ENCODE peak calls at places on chromosomes 7 and 10, in four cellular contexts. One of them, this sample, is unnamed.

GRCh38 chr7:94064541-94065191 is 60.5 kb upstream of the BET1 start:
- DNase-seq in kidney tubule cell: no peak
- DNase-seq in choroid plexus epithelial cell: peak
- DNase-seq in activated naive CD8-positive, alpha-beta T cell treated with anti-CD3 and anti-CD28 coated beads, Interleukin-2, amount 50 U/mL, for 16 hours: no peak
- DNase-seq in this sample: no peak

GRCh38 chr7:150326657-150327268 is 3.4 kb upstream of the ACTR3C start:
- DNase-seq in kidney tubule cell: peak
- DNase-seq in choroid plexus epithelial cell: no peak
- DNase-seq in activated naive CD8-positive, alpha-beta T cell treated with anti-CD3 and anti-CD28 coated beads, Interleukin-2, amount 50 U/mL, for 16 hours: no peak
- DNase-seq in this sample: no peak

GRCh38 chr7:131370523-131370968 is 42.9 kb downstream of the MKLN1 start:
- DNase-seq in kidney tubule cell: peak
- DNase-seq in choroid plexus epithelial cell: peak
- DNase-seq in activated naive CD8-positive, alpha-beta T cell treated with anti-CD3 and anti-CD28 coated beads, Interleukin-2, amount 50 U/mL, for 16 hours: no peak
- DNase-seq in this sample: no peak

GRCh38 chr10:1151071-1152033 is 95.2 kb downstream of the WDR37 start:
- DNase-seq in kidney tubule cell: peak
- DNase-seq in choroid plexus epithelial cell: peak
- DNase-seq in activated naive CD8-positive, alpha-beta T cell treated with anti-CD3 and anti-CD28 coated beads, Interleukin-2, amount 50 U/mL, for 16 hours: no peak
- DNase-seq in this sample: no peak

GRCh38 chr10:3563298-3563697 is 221.7 kb downstream of the KLF6 start:
- DNase-seq in kidney tubule cell: no peak
- DNase-seq in choroid plexus epithelial cell: no peak
- DNase-seq in activated naive CD8-positive, alpha-beta T cell treated with anti-CD3 and anti-CD28 coated beads, Interleukin-2, amount 50 U/mL, for 16 hours: no peak
- DNase-seq in this sample: no peak

GRCh38 chr7:9846902-9847301 is 1126.8 kb upstream of the PHF14 start:
- DNase-seq in kidney tubule cell: no peak
- DNase-seq in choroid plexus epithelial cell: no peak
- DNase-seq in activated naive CD8-positive, alpha-beta T cell treated with anti-CD3 and anti-CD28 coated beads, Interleukin-2, amount 50 U/mL, for 16 hours: no peak
- DNase-seq in this sample: no peak

GRCh38 chr7:105426606-105427146 is 38.0 kb upstream of the SRPK2 start:
- DNase-seq in kidney tubule cell: peak
- DNase-seq in choroid plexus epithelial cell: no peak
- DNase-seq in activated naive CD8-positive, alpha-beta T cell treated with anti-CD3 and anti-CD28 coated beads, Interleukin-2, amount 50 U/mL, for 16 hours: no peak
- DNase-seq in this sample: no peak

GRCh38 chr7:55019329-55019690 is 493 bp downstream of the EGFR start:
- DNase-seq in kidney tubule cell: no peak
- DNase-seq in choroid plexus epithelial cell: no peak
- DNase-seq in activated naive CD8-positive, alpha-beta T cell treated with anti-CD3 and anti-CD28 coated beads, Interleukin-2, amount 50 U/mL, for 16 hours: no peak
- DNase-seq in this sample: no peak

GRCh38 chr7:28351450-28351849 is 60.9 kb upstream of the CREB5 start:
- DNase-seq in kidney tubule cell: no peak
- DNase-seq in choroid plexus epithelial cell: no peak
- DNase-seq in activated naive CD8-positive, alpha-beta T cell treated with anti-CD3 and anti-CD28 coated beads, Interleukin-2, amount 50 U/mL, for 16 hours: no peak
- DNase-seq in this sample: no peak

GRCh38 chr10:70805619-70806215 is 10.0 kb upstream of the SGPL1 start:
- DNase-seq in kidney tubule cell: peak
- DNase-seq in choroid plexus epithelial cell: no peak
- DNase-seq in activated naive CD8-positive, alpha-beta T cell treated with anti-CD3 and anti-CD28 coated beads, Interleukin-2, amount 50 U/mL, for 16 hours: no peak
- DNase-seq in this sample: no peak

GRCh38 chr10:100101526-100102076 is 19.9 kb upstream of the CPN1 start:
- DNase-seq in kidney tubule cell: peak
- DNase-seq in choroid plexus epithelial cell: peak
- DNase-seq in activated naive CD8-positive, alpha-beta T cell treated with anti-CD3 and anti-CD28 coated beads, Interleukin-2, amount 50 U/mL, for 16 hours: no peak
- DNase-seq in this sample: no peak

GRCh38 chr7:141697211-141697871 is 4.6 kb downstream of the DENND11 start:
- DNase-seq in kidney tubule cell: peak
- DNase-seq in choroid plexus epithelial cell: peak
- DNase-seq in activated naive CD8-positive, alpha-beta T cell treated with anti-CD3 and anti-CD28 coated beads, Interleukin-2, amount 50 U/mL, for 16 hours: no peak
- DNase-seq in this sample: no peak

GRCh38 chr10:104707602-104708160 is 66.6 kb downstream of the SORCS3 start:
- DNase-seq in kidney tubule cell: no peak
- DNase-seq in choroid plexus epithelial cell: no peak
- DNase-seq in activated naive CD8-positive, alpha-beta T cell treated with anti-CD3 and anti-CD28 coated beads, Interleukin-2, amount 50 U/mL, for 16 hours: no peak
- DNase-seq in this sample: no peak

GRCh38 chr10:69092959-69093850 is 5.3 kb downstream of the SRGN start:
- DNase-seq in kidney tubule cell: peak
- DNase-seq in choroid plexus epithelial cell: peak
- DNase-seq in activated naive CD8-positive, alpha-beta T cell treated with anti-CD3 and anti-CD28 coated beads, Interleukin-2, amount 50 U/mL, for 16 hours: peak
- DNase-seq in this sample: peak

GRCh38 chr7:99324966-99325596 is 617 bp upstream of the ARPC1A start:
- DNase-seq in kidney tubule cell: no peak
- DNase-seq in choroid plexus epithelial cell: no peak
- DNase-seq in activated naive CD8-positive, alpha-beta T cell treated with anti-CD3 and anti-CD28 coated beads, Interleukin-2, amount 50 U/mL, for 16 hours: no peak
- DNase-seq in this sample: no peak

GRCh38 chr10:75924309-75924920 is 493.0 kb downstream of the LRMDA start:
- DNase-seq in kidney tubule cell: no peak
- DNase-seq in choroid plexus epithelial cell: no peak
- DNase-seq in activated naive CD8-positive, alpha-beta T cell treated with anti-CD3 and anti-CD28 coated beads, Interleukin-2, amount 50 U/mL, for 16 hours: no peak
- DNase-seq in this sample: no peak

GRCh38 chr7:20560325-20561180 is 54.9 kb upstream of the ABCB5 start:
- DNase-seq in kidney tubule cell: no peak
- DNase-seq in choroid plexus epithelial cell: no peak
- DNase-seq in activated naive CD8-positive, alpha-beta T cell treated with anti-CD3 and anti-CD28 coated beads, Interleukin-2, amount 50 U/mL, for 16 hours: no peak
- DNase-seq in this sample: no peak

GRCh38 chr10:111762114-111762513 is 421.5 kb downstream of the GPAM start:
- DNase-seq in kidney tubule cell: no peak
- DNase-seq in choroid plexus epithelial cell: no peak
- DNase-seq in activated naive CD8-positive, alpha-beta T cell treated with anti-CD3 and anti-CD28 coated beads, Interleukin-2, amount 50 U/mL, for 16 hours: no peak
- DNase-seq in this sample: no peak

GRCh38 chr10:20330246-20330645 is 514.0 kb downstream of the PLXDC2 start:
- DNase-seq in kidney tubule cell: no peak
- DNase-seq in choroid plexus epithelial cell: no peak
- DNase-seq in activated naive CD8-positive, alpha-beta T cell treated with anti-CD3 and anti-CD28 coated beads, Interleukin-2, amount 50 U/mL, for 16 hours: no peak
- DNase-seq in this sample: no peak

GRCh38 chr10:133160813-133161471 is 923 bp downstream of the KNDC1 start:
- DNase-seq in kidney tubule cell: no peak
- DNase-seq in choroid plexus epithelial cell: no peak
- DNase-seq in activated naive CD8-positive, alpha-beta T cell treated with anti-CD3 and anti-CD28 coated beads, Interleukin-2, amount 50 U/mL, for 16 hours: no peak
- DNase-seq in this sample: no peak

GRCh38 chr10:124671486-124672075 is 72.6 kb downstream of the FAM53B start:
- DNase-seq in kidney tubule cell: no peak
- DNase-seq in choroid plexus epithelial cell: peak
- DNase-seq in activated naive CD8-positive, alpha-beta T cell treated with anti-CD3 and anti-CD28 coated beads, Interleukin-2, amount 50 U/mL, for 16 hours: no peak
- DNase-seq in this sample: no peak

GRCh38 chr10:34018129-34018528 is 683.7 kb upstream of the NRP1 start:
- DNase-seq in kidney tubule cell: peak
- DNase-seq in choroid plexus epithelial cell: peak
- DNase-seq in activated naive CD8-positive, alpha-beta T cell treated with anti-CD3 and anti-CD28 coated beads, Interleukin-2, amount 50 U/mL, for 16 hours: no peak
- DNase-seq in this sample: no peak

GRCh38 chr10:12177642-12178041 is 18.0 kb downstream of the NUDT5 start:
- DNase-seq in kidney tubule cell: peak
- DNase-seq in choroid plexus epithelial cell: peak
- DNase-seq in activated naive CD8-positive, alpha-beta T cell treated with anti-CD3 and anti-CD28 coated beads, Interleukin-2, amount 50 U/mL, for 16 hours: no peak
- DNase-seq in this sample: no peak

GRCh38 chr7:157474685-157475084 is 137.9 kb downstream of the DNAJB6 start:
- DNase-seq in kidney tubule cell: no peak
- DNase-seq in choroid plexus epithelial cell: no peak
- DNase-seq in activated naive CD8-positive, alpha-beta T cell treated with anti-CD3 and anti-CD28 coated beads, Interleukin-2, amount 50 U/mL, for 16 hours: no peak
- DNase-seq in this sample: peak

GRCh38 chr7:97731736-97732370 is at the start of gene TAC1:
- DNase-seq in kidney tubule cell: peak
- DNase-seq in choroid plexus epithelial cell: no peak
- DNase-seq in activated naive CD8-positive, alpha-beta T cell treated with anti-CD3 and anti-CD28 coated beads, Interleukin-2, amount 50 U/mL, for 16 hours: no peak
- DNase-seq in this sample: no peak

GRCh38 chr10:5861269-5862031 is 28.2 kb downstream of the ANKRD16 start:
- DNase-seq in kidney tubule cell: peak
- DNase-seq in choroid plexus epithelial cell: peak
- DNase-seq in activated naive CD8-positive, alpha-beta T cell treated with anti-CD3 and anti-CD28 coated beads, Interleukin-2, amount 50 U/mL, for 16 hours: no peak
- DNase-seq in this sample: no peak

GRCh38 chr7:11492307-11492706 is 339.7 kb downstream of the THSD7A start:
- DNase-seq in kidney tubule cell: no peak
- DNase-seq in choroid plexus epithelial cell: peak
- DNase-seq in activated naive CD8-positive, alpha-beta T cell treated with anti-CD3 and anti-CD28 coated beads, Interleukin-2, amount 50 U/mL, for 16 hours: no peak
- DNase-seq in this sample: no peak

GRCh38 chr7:157482011-157482410 is 145.2 kb downstream of the DNAJB6 start:
- DNase-seq in kidney tubule cell: no peak
- DNase-seq in choroid plexus epithelial cell: no peak
- DNase-seq in activated naive CD8-positive, alpha-beta T cell treated with anti-CD3 and anti-CD28 coated beads, Interleukin-2, amount 50 U/mL, for 16 hours: no peak
- DNase-seq in this sample: no peak

GRCh38 chr7:1569016-1569415 is 816 bp downstream of the PSMG3 start:
- DNase-seq in kidney tubule cell: peak
- DNase-seq in choroid plexus epithelial cell: peak
- DNase-seq in activated naive CD8-positive, alpha-beta T cell treated with anti-CD3 and anti-CD28 coated beads, Interleukin-2, amount 50 U/mL, for 16 hours: no peak
- DNase-seq in this sample: no peak

This sample was measured in NCI-H1694.